ENCODE peak calls at places on chromosomes 3 and 15, in seven cellular contexts. C, A, K, M, H, N and E are unnamed samples.

GRCh38 chr3:120469440-120470415 is 18.9 kb upstream of the FSTL1 start:
- DNase-seq in C (no peak), A (no peak), K (no peak), M (peak; percentile 59), H (peak; percentile 64), N (no peak), E (peak; percentile 18)

GRCh38 chr3:65955792-65956477 is 82.8 kb downstream of the MAGI1 start:
- DNase-seq in C (no peak), A (no peak), K (no peak), M (no peak), H (no peak), N (no peak), E (no peak)

GRCh38 chr15:72599855-72600464 is 54.5 kb upstream of the GOLGA6B start:
- DNase-seq in C (no peak), A (no peak), K (peak; percentile 69), M (peak; percentile 28), H (no peak), N (no peak), E (peak; percentile 42)

GRCh38 chr15:31397851-31398661 is 71.4 kb downstream of the KLF13 start:
- DNase-seq in C (no peak), A (no peak), K (no peak), M (peak; percentile 61), H (peak; percentile 73), N (no peak), E (no peak)

GRCh38 chr3:73423133-73423532 is 201.6 kb downstream of the PDZRN3 start:
- DNase-seq in C (no peak), A (no peak), K (no peak), M (no peak), H (no peak), N (no peak), E (no peak)

GRCh38 chr3:114043205-114043604 is 13.1 kb downstream of the CCDC191 start:
- DNase-seq in C (no peak), A (no peak), K (no peak), M (no peak), H (no peak), N (no peak), E (no peak)

GRCh38 chr15:68341851-68342336 is 64.3 kb downstream of the FEM1B start:
- DNase-seq in C (no peak), A (peak; percentile 64), K (no peak), M (no peak), H (no peak), N (no peak), E (no peak)

GRCh38 chr3:155325263-155325835 is 31.9 kb upstream of the STRIT1 start:
- DNase-seq in C (no peak), A (no peak), K (no peak), M (no peak), H (no peak), N (no peak), E (no peak)

GRCh38 chr15:59531066-59531465 is 80.5 kb upstream of the GCNT3 start:
- DNase-seq in C (no peak), A (no peak), K (no peak), M (no peak), H (no peak), N (no peak), E (no peak)

GRCh38 chr3:32132706-32133105 is 26.3 kb downstream of the GPD1L start:
- DNase-seq in C (no peak), A (no peak), K (no peak), M (no peak), H (no peak), N (no peak), E (no peak)

GRCh38 chr3:188950832-188951489 is 220.8 kb upstream of the TPRG1 start:
- DNase-seq in C (no peak), A (peak; percentile 74), K (peak; percentile 71), M (peak; percentile 82), H (peak; percentile 38), N (no peak), E (peak; percentile 85)

GRCh38 chr3:71130516-71131384 is 452.8 kb downstream of the FOXP1 start:
- DNase-seq in C (no peak), A (peak; percentile 40), K (no peak), M (peak; percentile 85), H (peak; percentile 72), N (peak; percentile 88), E (peak; percentile 79)

GRCh38 chr15:55770261-55770660 is 27.3 kb upstream of the PRTG start:
- DNase-seq in C (no peak), A (no peak), K (no peak), M (no peak), H (no peak), N (no peak), E (no peak)

GRCh38 chr15:39511915-39512260 is 69.0 kb upstream of the THBS1 start:
- DNase-seq in C (no peak), A (no peak), K (no peak), M (no peak), H (no peak), N (no peak), E (no peak)

GRCh38 chr15:85793641-85794597 is 806 bp downstream of the KLHL25 start:
- DNase-seq in C (no peak), A (peak; percentile 36), K (peak; percentile 58), M (peak; percentile 20), H (peak; percentile 37), N (peak; percentile 90), E (peak; percentile 48)

GRCh38 chr3:142866841-142867631 is 21.8 kb downstream of the PCOLCE2 start:
- DNase-seq in C (no peak), A (no peak), K (no peak), M (no peak), H (no peak), N (no peak), E (peak; percentile 21)

GRCh38 chr15:76565366-76565765 is 228.8 kb downstream of the ISL2 start:
- DNase-seq in C (no peak), A (no peak), K (no peak), M (no peak), H (no peak), N (no peak), E (no peak)

GRCh38 chr3:129607391-129608068 is 1.1 kb upstream of the PLXND1 start:
- DNase-seq in C (no peak), A (no peak), K (no peak), M (no peak), H (no peak), N (no peak), E (no peak)

GRCh38 chr3:67509471-67510075 is 144.8 kb downstream of the SUCLG2 start:
- DNase-seq in C (no peak), A (no peak), K (no peak), M (no peak), H (no peak), N (no peak), E (no peak)

GRCh38 chr15:43776101-43776717 is 557 bp downstream of the ELL3 start:
- DNase-seq in C (peak; percentile 66), A (peak; percentile 28), K (no peak), M (no peak), H (no peak), N (peak; percentile 91), E (peak; percentile 48)

GRCh38 chr15:69604050-69604378 is 151.4 kb downstream of the RPLP1 start:
- DNase-seq in C (no peak), A (no peak), K (no peak), M (peak; percentile 77), H (no peak), N (no peak), E (no peak)

GRCh38 chr15:89812126-89812846 is 2.4 kb downstream of the ANPEP start:
- DNase-seq in C (no peak), A (no peak), K (no peak), M (peak; percentile 87), H (peak; percentile 78), N (no peak), E (peak; percentile 64)

GRCh38 chr15:57551717-57552677 is 39.7 kb upstream of the MYZAP start:
- DNase-seq in C (no peak), A (no peak), K (peak; percentile 87), M (no peak), H (peak; percentile 76), N (no peak), E (no peak)

GRCh38 chr3:165642761-165643432 is 194.3 kb downstream of the BCHE start:
- DNase-seq in C (no peak), A (peak; percentile 75), K (peak; percentile 38), M (peak; percentile 20), H (peak; percentile 44), N (no peak), E (no peak)

GRCh38 chr3:13865581-13866405 is 14.1 kb downstream of the WNT7A start:
- DNase-seq in C (no peak), A (no peak), K (no peak), M (no peak), H (no peak), N (peak; percentile 60), E (no peak)

GRCh38 chr3:123090700-123091585 is 24.1 kb downstream of the PDIA5 start:
- DNase-seq in C (no peak), A (no peak), K (no peak), M (no peak), H (no peak), N (no peak), E (no peak)

GRCh38 chr15:36612063-36612788 is 32.8 kb downstream of the CDIN1 start:
- DNase-seq in C (no peak), A (no peak), K (no peak), M (no peak), H (no peak), N (no peak), E (no peak)
- TF ChIP-seq CTCF in C (no peak), A (no peak), K (no peak), M (no peak), H (no peak), N (no peak), E (no peak)

GRCh38 chr3:115146418-115147328 is at the start of gene ZBTB20:
- DNase-seq in C (no peak), A (peak; percentile 78), K (peak; percentile 27), M (no peak), H (peak; percentile 65), N (peak; percentile 95), E (peak; percentile 84)
- TF ChIP-seq POLR2A in C (peak; percentile 69), A (peak; percentile 46), K (peak; percentile 45), M (peak; percentile 37), H (peak; percentile 40), N (no peak), E (no peak)

GRCh38 chr3:82462977-82463376 is 701.5 kb upstream of the GBE1 start:
- DNase-seq in C (no peak), A (no peak), K (no peak), M (no peak), H (no peak), N (no peak), E (no peak)
- H3K4me3 ChIP-seq in C (no peak overlapping the region), A (no peak overlapping the region), K (no peak overlapping the region), M (no peak overlapping the region), H (no peak overlapping the region), N (no peak overlapping the region), E (no peak overlapping the region)

GRCh38 chr15:29618586-29618985 is 203.7 kb downstream of the TJP1 start:
- DNase-seq in C (no peak), A (no peak), K (no peak), M (no peak), H (no peak), N (no peak), E (no peak)

GRCh38 chr15:29622637-29623036 is 199.6 kb downstream of the TJP1 start:
- DNase-seq in C (no peak), A (no peak), K (no peak), M (no peak), H (no peak), N (no peak), E (no peak)

GRCh38 chr15:29621626-29622025 is 200.6 kb downstream of the TJP1 start:
- DNase-seq in C (no peak), A (no peak), K (no peak), M (no peak), H (no peak), N (no peak), E (no peak)

DNA sequence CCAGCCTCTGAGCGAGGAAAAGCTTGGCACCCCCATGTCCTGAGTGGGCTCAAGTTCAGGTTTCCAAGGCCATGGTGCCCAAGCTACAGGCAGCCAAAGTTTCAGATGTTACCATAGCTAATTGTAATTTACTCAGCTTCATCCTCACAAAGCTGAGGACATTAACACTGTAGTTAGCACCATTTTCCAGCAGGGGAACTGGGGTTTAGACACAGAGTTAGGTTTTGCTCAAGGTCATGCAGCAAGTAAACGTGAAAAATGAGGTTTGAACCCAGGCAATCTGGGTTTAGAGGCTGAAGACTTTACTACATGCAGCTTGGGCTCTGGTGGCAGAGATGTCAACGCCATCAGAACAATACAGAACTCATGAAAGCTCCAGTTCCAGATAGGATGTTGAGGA is 199.0 kb downstream of the TJP1 start:
- DNase-seq in C (no peak), A (no peak), K (no peak), M (no peak), H (no peak), N (no peak), E (no peak)
- TF ChIP-seq CTCF in C (no peak), A (no peak), K (no peak), M (no peak), H (no peak), N (no peak), E (no peak)